ENCODE peak calls at places on chromosomes 7 and 10, in four cellular contexts. D is HCT116, A is testis, S is ovary. P is an unnamed sample.

GRCh38 chr10:99809931-99810615 is 27.6 kb downstream of the ABCC2 start:
- DNase-seq in D (no peak), A (no peak), S (no peak), P (peak)

GRCh38 chr10:46560381-46560780 is 3.9 kb upstream of the GPRIN2 start:
- DNase-seq in D (no peak), A (peak), S (peak), P (peak)

GRCh38 chr10:34406463-34407138 is 408.5 kb downstream of the PARD3 start:
- DNase-seq in D (no peak), A (no peak), S (no peak), P (no peak)

GRCh38 chr7:49023345-49024330 is 99.3 kb downstream of the CDC14C start:
- DNase-seq in D (no peak), A (no peak), S (no peak), P (no peak)

GRCh38 chr10:91683976-91684375 is 51.1 kb upstream of the PPP1R3C start:
- DNase-seq in D (no peak), A (no peak), S (no peak), P (no peak)

GRCh38 chr7:76428868-76429805 is 4.4 kb downstream of the ZP3 start:
- DNase-seq in D (no peak), A (no peak), S (no peak), P (no peak)

GRCh38 chr10:15172306-15172840 is 3.9 kb upstream of the NMT2 start:
- DNase-seq in D (no peak), A (no peak), S (no peak), P (no peak)

GRCh38 chr7:95596183-95597135 is at the start of gene PDK4:
- DNase-seq in D (peak), A (peak), S (peak), P (peak)

GRCh38 chr7:140640727-140641531 is at the start of gene DENND2A:
- DNase-seq in D (no peak), A (peak), S (peak), P (peak)

GRCh38 chr7:81501220-81501619 is 268.6 kb downstream of the HGF start:
- DNase-seq in D (peak), A (no peak), S (no peak), P (no peak)

GRCh38 chr7:17318146-17318545 is 19.7 kb downstream of the AHR start:
- DNase-seq in D (no peak), A (no peak), S (no peak), P (no peak)

GRCh38 chr10:67629461-67629971 is 66.5 kb downstream of the CTNNA3 start:
- DNase-seq in D (no peak), A (no peak), S (no peak), P (no peak)

GRCh38 chr7:134212576-134213546 is 85.7 kb downstream of the LRGUK start:
- DNase-seq in D (no peak), A (peak), S (no peak), P (no peak)

GRCh38 chr10:7231420-7232414 is 179.1 kb downstream of the SFMBT2 start:
- DNase-seq in D (no peak), A (no peak), S (no peak), P (no peak)

GRCh38 chr7:22584179-22584578 is 84.2 kb upstream of the STEAP1B start:
- DNase-seq in D (no peak), A (no peak), S (no peak), P (no peak)

GRCh38 chr7:47945261-47946015 is 2.8 kb downstream of the PKD1L1 start:
- DNase-seq in D (peak), A (peak), S (peak), P (peak)

GRCh38 chr10:78604286-78604685 is 464.5 kb upstream of the ZMIZ1 start:
- DNase-seq in D (no peak), A (no peak), S (no peak), P (peak)

GRCh38 chr10:32983333-32983909 is 25.4 kb upstream of the ITGB1 start:
- DNase-seq in D (peak), A (no peak), S (no peak), P (no peak)

GRCh38 chr7:82419200-82419599 is 24.4 kb downstream of the CACNA2D1 start:
- DNase-seq in D (no peak), A (peak), S (no peak), P (peak)

GRCh38 chr10:24513155-24513554 is 210.5 kb downstream of the ARHGAP21 start:
- DNase-seq in D (no peak), A (peak), S (no peak), P (no peak)

GRCh38 chr7:18037609-18038008 is 10.0 kb upstream of the PRPS1L1 start:
- DNase-seq in D (no peak), A (peak), S (no peak), P (no peak)

GRCh38 chr10:77498210-77498609 is 139.4 kb downstream of the KCNMA1 start:
- DNase-seq in D (no peak), A (no peak), S (no peak), P (no peak)

GRCh38 chr10:128883126-128884060 is 583.6 kb upstream of the MGMT start:
- DNase-seq in D (no peak), A (no peak), S (no peak), P (no peak)

GRCh38 chr10:30990351-30990750 is 41.3 kb downstream of the ZNF438 start:
- DNase-seq in D (no peak), A (no peak), S (no peak), P (no peak)

GRCh38 chr10:43584051-43584450 is 9.6 kb upstream of the ZNF239 start:
- DNase-seq in D (no peak), A (no peak), S (no peak), P (no peak)

GRCh38 chr7:99860281-99861127 is 16.3 kb downstream of the OR2AE1 start:
- DNase-seq in D (no peak), A (no peak), S (peak), P (no peak)

GRCh38 chr7:101238226-101239182 is 902 bp upstream of the CLDN15 start:
- DNase-seq in D (no peak), A (no peak), S (no peak), P (no peak)

GRCh38 chr10:114544045-114544659 is 113.9 kb downstream of the ABLIM1 start:
- DNase-seq in D (no peak), A (no peak), S (no peak), P (no peak)
- H3K4me3 ChIP-seq in D (no peak), A (no peak), S (no peak), P (no peak)

GRCh38 chr10:93993782-93994668 is at the start of gene PLCE1:
- DNase-seq in D (no peak), A (peak), S (peak), P (peak)
- TF ChIP-seq POLR2A in D (no peak), A (no peak), S (peak), P (no peak)

GRCh38 chr10:125734823-125735222 is 15.3 kb downstream of the EDRF1 start:
- DNase-seq in D (no peak), A (no peak), S (no peak), P (no peak)
- TF ChIP-seq CTCF in D (no peak), A (no peak), S (no peak), P (no peak)

GRCh38 chr10:132374612-132375011 is 22.4 kb upstream of the PWWP2B start:
- DNase-seq in D (no peak), A (no peak), S (no peak), P (no peak)

GRCh38 chr10:132375795-132376297 is 21.2 kb upstream of the PWWP2B start:
- DNase-seq in D (no peak), A (no peak), S (no peak), P (no peak)

GRCh38 chr10:132374176-132374575 is 22.8 kb upstream of the PWWP2B start:
- DNase-seq in D (no peak), A (no peak), S (no peak), P (no peak)

GRCh38 chr10:132376394-132376851 is 20.6 kb upstream of the PWWP2B start:
- DNase-seq in D (no peak), A (no peak), S (no peak), P (no peak)

GRCh38 chr10:132375116-132375794 is 21.7 kb upstream of the PWWP2B start:
- DNase-seq in D (no peak), A (no peak), S (no peak), P (peak)
- H3K4me3 ChIP-seq in D (no peak), A (no peak), S (no peak), P (no peak)

DNA sequence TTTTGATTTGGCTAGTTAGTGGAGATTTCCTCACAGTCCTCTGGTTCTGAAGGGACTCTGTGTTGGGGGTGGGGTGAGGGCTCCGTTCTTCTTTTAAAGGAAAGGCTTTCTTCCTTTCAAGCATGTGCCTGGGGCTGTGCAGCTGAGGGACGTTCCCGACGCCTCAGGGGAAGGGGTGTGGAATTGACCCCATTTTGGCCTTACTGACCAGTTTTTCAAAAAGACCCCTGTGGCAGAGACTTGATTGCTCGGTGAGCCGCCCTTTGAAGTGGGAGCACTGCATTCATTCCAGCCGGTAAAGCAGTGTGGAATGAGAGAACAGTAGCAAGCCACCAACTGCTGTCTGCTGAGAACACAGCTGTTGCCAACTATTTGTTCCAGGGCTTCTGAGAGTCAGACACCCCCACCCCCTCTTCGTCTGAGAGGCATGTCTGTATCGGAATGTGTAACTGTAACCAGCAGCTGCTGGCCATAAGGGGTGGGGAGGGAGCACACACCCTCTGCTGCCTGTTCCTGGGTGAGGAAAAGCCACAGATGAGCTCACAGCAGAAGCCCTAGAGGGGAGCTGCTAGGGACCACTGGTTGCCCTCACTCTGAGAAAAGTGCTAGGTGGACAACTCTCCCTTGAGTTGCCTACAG is 33.1 kb downstream of the WBP1L start:
- DNase-seq in D (no peak), A (peak), S (peak), P (peak)
- TF ChIP-seq POLR2A in D (no peak), A (no peak), S (peak), P (peak)

GRCh38 chr10:44733743-44734488 is 177.2 kb upstream of the TMEM72 start:
- DNase-seq in D (no peak), A (no peak), S (no peak), P (no peak)
- TF ChIP-seq CTCF in D (no peak), A (no peak), S (no peak), P (no peak)

DNA sequence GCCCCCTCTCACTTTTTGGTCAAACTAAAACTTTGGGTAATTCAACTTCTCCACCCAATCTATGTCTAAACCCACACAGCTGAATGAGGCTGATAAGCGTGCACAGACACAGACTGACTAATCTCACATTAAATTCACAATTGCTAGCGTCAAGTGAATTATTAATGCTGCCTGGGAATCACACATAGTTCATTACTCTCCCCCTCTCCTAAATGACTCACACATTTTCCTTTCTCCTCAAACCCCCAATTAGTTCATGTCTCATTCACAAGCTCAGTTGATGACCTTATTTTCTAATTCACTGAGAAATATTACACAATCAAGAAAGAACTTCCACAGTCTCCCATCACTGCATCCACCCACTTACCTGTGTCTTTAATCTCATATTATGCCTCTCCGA is 14.5 kb downstream of the KLF14 start:
- DNase-seq in D (no peak), A (no peak), S (no peak), P (no peak)
- H3K4me3 ChIP-seq in D (no peak), A (no peak), S (no peak), P (no peak)

DNA sequence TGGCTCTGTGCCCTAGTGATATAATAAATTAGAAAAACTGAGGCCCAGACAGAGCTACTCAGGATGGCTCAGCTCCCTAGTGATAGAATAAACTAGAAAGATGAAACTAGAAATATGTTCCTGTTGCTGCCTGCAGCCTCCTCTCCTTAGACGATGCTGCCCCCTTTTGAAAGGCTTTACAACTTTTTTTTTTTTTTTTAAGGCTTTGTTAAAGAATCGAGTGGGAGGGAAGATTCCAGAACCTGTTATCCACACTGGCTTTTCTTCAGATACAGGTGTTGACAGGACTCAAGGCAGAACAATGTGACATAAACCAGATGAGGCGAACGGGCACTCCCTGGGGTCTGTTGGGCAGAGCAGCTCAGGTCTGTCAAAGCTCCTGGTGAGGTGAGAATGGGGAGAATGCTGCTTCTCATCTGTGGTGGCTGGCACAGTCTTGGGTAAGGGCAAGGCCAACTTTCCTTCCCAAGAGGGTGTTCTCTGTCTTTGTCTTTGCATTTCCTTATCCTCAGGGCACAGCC is 175.1 kb downstream of the COBL start:
- DNase-seq in D (no peak), A (no peak), S (no peak), P (no peak)
- TF ChIP-seq POLR2A in D (no peak), A (no peak), S (no peak), P (no peak)

DNA sequence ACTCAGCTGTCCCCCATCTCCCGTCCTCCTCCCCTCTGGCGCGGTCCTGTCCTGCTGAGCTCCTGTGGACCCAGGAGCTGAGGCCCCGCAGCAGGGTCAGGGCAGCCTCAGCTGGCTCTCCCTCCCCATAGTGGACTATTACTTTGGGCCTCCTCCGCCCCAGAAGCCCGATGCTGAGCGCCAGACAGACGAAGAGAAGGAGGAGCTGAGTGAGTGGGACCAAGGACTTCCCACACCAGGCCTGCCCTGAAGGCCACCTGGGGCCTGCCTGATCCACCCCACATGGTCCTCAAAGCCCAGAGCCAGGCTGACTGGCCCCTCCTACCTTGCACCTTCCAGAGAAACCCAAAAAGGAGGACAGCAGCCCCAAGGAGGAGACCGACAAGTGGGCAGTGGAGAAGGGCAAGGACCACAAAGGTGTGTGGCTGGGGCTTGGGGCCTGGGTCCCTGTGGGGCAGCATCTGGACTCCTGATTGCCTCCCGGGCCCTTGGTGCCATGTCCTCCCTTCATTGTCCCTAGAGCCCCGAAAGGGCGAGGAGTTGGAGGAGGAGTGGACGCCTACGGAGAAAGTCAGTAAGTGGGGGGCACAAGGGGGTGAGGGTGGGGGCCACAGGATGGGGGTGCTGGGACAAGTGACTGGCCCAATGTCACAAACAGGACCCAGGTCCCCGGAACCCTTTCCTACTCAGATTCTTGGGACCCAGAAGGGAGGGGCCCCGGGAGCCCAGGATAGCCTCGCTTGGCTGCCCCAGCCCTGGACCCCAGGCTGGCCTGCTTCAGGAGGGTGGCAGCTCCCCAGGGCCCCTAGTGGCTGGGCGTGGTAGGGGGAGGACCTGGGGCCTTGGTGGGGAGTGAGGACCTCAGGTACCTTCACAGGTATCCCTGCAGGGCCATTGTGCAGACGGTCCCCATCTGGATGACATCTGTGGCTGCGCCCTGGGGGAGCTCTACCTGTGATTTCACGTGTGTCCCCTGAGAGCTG is 4.9 kb downstream of the AEBP1 start:
- DNase-seq in D (no peak), A (no peak), S (no peak), P (no peak)
- TF ChIP-seq CTCF in D (no peak), A (no peak), S (no peak), P (no peak)

GRCh38 chr10:101224060-101224909 is 5.0 kb downstream of the LBX1 start:
- DNase-seq in D (no peak), A (no peak), S (no peak), P (no peak)
- H3K4me3 ChIP-seq in D (no peak), A (no peak), S (no peak), P (no peak)